ENCODE peak calls at places on chromosomes 6 and 20, in four cellular contexts. I is stimulated activated CD4-positive, alpha-beta T cell treated with anti-CD3 and anti-CD28 coated beads, Interleukin-4, amount 100 ng/mL, for 48 hours; E is fibroblast of villous mesenchyme; X is lung. T is an unnamed sample.

GRCh38 chr6:25331085-25331685 is 52.0 kb downstream of the CARMIL1 start:
- DNase-seq in E (no peak), X (no peak), I (no peak), T (no peak)

GRCh38 chr20:23162887-23163286 is 76.8 kb upstream of the CD93 start:
- DNase-seq in I (no peak), X (no peak), E (no peak), T (no peak)

GRCh38 chr6:105204331-105204730 is 24.5 kb upstream of the POPDC3 start:
- DNase-seq in X (no peak), E (no peak), I (no peak), T (peak)

GRCh38 chr6:89895273-89895874 is 1.1 kb downstream of the GJA10 start:
- DNase-seq in X (no peak), E (peak), I (no peak), T (peak)

GRCh38 chr6:15770347-15771143 is 107.7 kb upstream of the DTNBP1 start:
- DNase-seq in I (no peak), E (peak), X (no peak), T (peak)

GRCh38 chr6:101582786-101583185 is 189.3 kb downstream of the GRIK2 start:
- DNase-seq in E (no peak), X (no peak), I (no peak), T (no peak)

GRCh38 chr6:29943053-29943966 is 978 bp downstream of the HLA-A start:
- DNase-seq in I (no peak), E (peak), X (no peak), T (peak)

GRCh38 chr6:42210551-42210950 is 7.1 kb downstream of the MRPS10 start:
- DNase-seq in I (no peak), E (no peak), X (no peak), T (no peak)

GRCh38 chr20:62025832-62026563 is 39.7 kb downstream of the TAF4 start:
- DNase-seq in E (peak), X (no peak), I (no peak), T (peak)

GRCh38 chr6:99993146-99993532 is 884 bp downstream of the MCHR2 start:
- DNase-seq in I (no peak), X (no peak), E (no peak), T (no peak)

GRCh38 chr20:34365765-34366213 is 2.7 kb downstream of the ITCH start:
- DNase-seq in I (no peak), X (no peak), E (no peak), T (no peak)

GRCh38 chr6:127096167-127096566 is 22.3 kb upstream of the RSPO3 start:
- DNase-seq in X (no peak), E (no peak), I (no peak), T (no peak)

GRCh38 chr6:162509821-162510220 is 217.7 kb downstream of the PRKN start:
- DNase-seq in X (no peak), I (no peak), E (no peak), T (no peak)

GRCh38 chr6:7818480-7819165 is 92.0 kb downstream of the TXNDC5 start:
- DNase-seq in I (no peak), E (no peak), X (no peak), T (no peak)

GRCh38 chr6:6314601-6315000 is 5.9 kb downstream of the F13A1 start:
- DNase-seq in X (no peak), I (no peak), E (no peak), T (no peak)

GRCh38 chr20:57251344-57251743 is 15.1 kb downstream of the BMP7 start:
- DNase-seq in I (no peak), X (no peak), E (no peak), T (no peak)

GRCh38 chr6:161922631-161923119 is 648.8 kb upstream of the AGPAT4 start:
- DNase-seq in E (peak), I (no peak), X (peak), T (peak)

GRCh38 chr6:36839819-36840379 is 655 bp upstream of the CPNE5 start:
- DNase-seq in E (peak), X (no peak), I (peak), T (peak)

GRCh38 chr6:31057426-31058003 is 47.2 kb downstream of the MUC22 start:
- DNase-seq in X (no peak), I (no peak), E (peak), T (peak)

GRCh38 chr6:7909323-7910276 is 988 bp downstream of the TXNDC5 start:
- DNase-seq in I (peak), E (peak), X (peak), T (peak)

GRCh38 chr6:159977242-159978214 is 8.6 kb downstream of the IGF2R start:
- DNase-seq in X (no peak), I (no peak), E (peak), T (peak)

GRCh38 chr20:15618912-15619311 is 954.3 kb downstream of the KIF16B start:
- DNase-seq in E (no peak), I (no peak), X (no peak), T (peak)

GRCh38 chr20:32988008-32988407 is 16.2 kb downstream of the SUN5 start:
- DNase-seq in I (no peak), X (no peak), E (no peak), T (no peak)

GRCh38 chr20:44701116-44701865 is 13.9 kb upstream of the CCN5 start:
- DNase-seq in I (no peak), E (peak), X (no peak), T (peak)

GRCh38 chr20:25745100-25745499 is 48.4 kb upstream of the ZNF337 start:
- DNase-seq in X (no peak), I (no peak), E (no peak), T (no peak)